ENCODE peak calls at places on chromosomes 11 and 22, in four cellular contexts. Z is neural progenitor cell, F is endodermal cell, Y is endothelial cell of umbilical vein. D is an unnamed sample.

GRCh38 chr11:33147559-33147958 is 13.7 kb downstream of the CSTF3 start:
- DNase-seq in F (no peak), Z (no peak), Y (no peak), D (no peak)

GRCh38 chr22:16932577-16932976 is 75.4 kb downstream of the GAB4 start:
- DNase-seq in F (peak; percentile 62), Y (no peak), Z (no peak), D (no peak)

GRCh38 chr11:44525473-44526252 is 39.8 kb upstream of the CD82 start:
- DNase-seq in Y (no peak), Z (no peak), F (no peak), D (no peak)

GRCh38 chr11:129905402-129905801 is 10.0 kb upstream of the NFRKB start:
- DNase-seq in Z (no peak), F (no peak), Y (no peak), D (no peak)

GRCh38 chr11:130405428-130405827 is 23.0 kb downstream of the ADAMTS8 start:
- DNase-seq in F (peak; percentile 42), Z (no peak), Y (no peak), D (no peak)

GRCh38 chr11:131703311-131703710 is 332.9 kb downstream of the NTM start:
- DNase-seq in Y (no peak), Z (no peak), F (no peak), D (no peak)

GRCh38 chr11:123505546-123506299 is 75.7 kb downstream of the GRAMD1B start:
- DNase-seq in Y (no peak), F (peak; percentile 88), Z (peak; percentile 78), D (no peak)

GRCh38 chr11:96228911-96229310 is 114.1 kb downstream of the MAML2 start:
- DNase-seq in F (no peak), Y (no peak), Z (no peak), D (no peak)

GRCh38 chr11:1109918-1110705 is 35.4 kb downstream of the MUC2 start:
- DNase-seq in Z (no peak), Y (no peak), F (no peak), D (no peak)

GRCh38 chr11:8699903-8700302 is 17.3 kb downstream of the RPL27A start:
- DNase-seq in Y (peak; percentile 34), Z (peak; percentile 15), F (peak; percentile 89), D (no peak)

GRCh38 chr11:119845756-119846155 is 116.8 kb upstream of the NECTIN1 start:
- DNase-seq in F (no peak), Z (no peak), Y (no peak), D (no peak)

GRCh38 chr11:78941226-78941851 is 366.7 kb upstream of the NARS2 start:
- DNase-seq in Y (no peak), Z (no peak), F (peak; percentile 75), D (peak; percentile 80)

GRCh38 chr11:12316432-12316831 is 60.9 kb upstream of the PARVA start:
- DNase-seq in F (no peak), Z (no peak), Y (no peak), D (no peak)

GRCh38 chr11:12324585-12324984 is 52.8 kb upstream of the PARVA start:
- DNase-seq in Z (no peak), Y (no peak), F (no peak), D (no peak)

GRCh38 chr11:12318791-12319733 is 58.3 kb upstream of the PARVA start:
- DNase-seq in Z (no peak), F (no peak), Y (no peak), D (no peak)

GRCh38 chr11:12319734-12320387 is 57.5 kb upstream of the PARVA start:
- DNase-seq in F (no peak), Y (no peak), Z (no peak), D (no peak)

GRCh38 chr11:12321217-12321937 is 56.0 kb upstream of the PARVA start:
- DNase-seq in F (no peak), Y (no peak), Z (no peak), D (no peak)
- H3K9me3 ChIP-seq in F (peaks cover 11% of the 10 kb centered on the region), Y (no peaks in the 10 kb centered on the region), Z (no peaks in the 10 kb centered on the region), D (no peaks in the 10 kb centered on the region)

GRCh38 chr11:10931761-10932700 is 74.2 kb upstream of the ZBED5 start:
- DNase-seq in F (no peak), Z (peak; percentile 17), Y (no peak), D (peak; percentile 79)

GRCh38 chr11:10933455-10934292 is 75.8 kb upstream of the ZBED5 start:
- DNase-seq in F (peak; percentile 96), Z (peak; percentile 95), Y (peak; percentile 94), D (peak; percentile 95)

GRCh38 chr11:10932976-10933375 is 75.1 kb upstream of the ZBED5 start:
- DNase-seq in F (no peak), Y (no peak), Z (peak; percentile 12), D (no peak)

GRCh38 chr11:10930224-10930960 is 72.5 kb upstream of the ZBED5 start:
- DNase-seq in Z (no peak), Y (peak; percentile 48), F (no peak), D (no peak)

GRCh38 chr11:10930961-10931760 is 73.3 kb upstream of the ZBED5 start:
- DNase-seq in Y (peak; percentile 80), Z (peak; percentile 86), F (peak; percentile 85), D (peak; percentile 85)
- H3K9ac ChIP-seq in Y (peak overlapping the region; percentile 71), Z (no peak overlapping the region), F (peak overlapping the region; percentile 30), D (peak overlapping the region; percentile 71)

DNA sequence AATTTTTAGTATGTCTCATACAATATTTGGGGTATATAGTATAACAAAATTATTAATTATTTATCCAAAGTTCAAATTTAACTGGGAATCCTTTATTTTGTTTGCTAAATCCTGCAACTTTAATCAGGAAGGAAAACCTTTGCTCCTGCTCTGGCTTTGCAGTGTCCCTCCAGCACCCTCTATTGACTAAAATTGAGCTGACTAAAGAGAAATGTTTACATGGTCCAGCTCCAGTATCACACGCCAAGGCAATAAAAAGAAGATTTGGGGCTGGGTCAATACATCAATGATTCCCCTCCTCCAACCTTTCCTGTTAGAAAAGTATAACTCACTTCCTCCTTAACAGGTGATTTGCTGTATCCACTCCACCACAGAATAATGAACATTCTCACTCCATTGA is 153.0 kb upstream of the LRRC4C start:
- DNase-seq in Y (no peak), F (no peak), Z (peak; percentile 3), D (no peak)
- TF ChIP-seq CTCF in Y (no peak), F (peak; percentile 69), Z (peak; percentile 44), D (no peak)

DNA sequence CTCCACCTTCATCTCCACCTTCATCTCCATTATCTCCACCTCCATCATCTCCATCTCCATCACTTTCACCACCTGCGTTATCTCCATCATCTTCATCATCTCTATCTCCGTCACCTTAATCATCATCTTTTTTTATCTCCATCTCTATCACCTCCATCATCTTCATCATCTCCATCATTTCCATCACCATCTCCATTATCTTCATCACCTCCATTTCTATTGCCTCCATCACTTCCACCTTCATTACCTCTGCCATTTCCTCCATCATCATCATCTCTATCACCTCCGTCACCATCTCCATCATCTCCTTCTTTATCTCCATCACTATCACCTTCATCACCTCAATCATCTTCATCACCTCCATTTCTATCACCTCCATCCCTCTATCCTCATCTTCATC is 573.5 kb downstream of the TBC1D22A start:
- DNase-seq in Y (no peak), F (no peak), Z (no peak), D (no peak)
- H3K9me3 ChIP-seq in Y (no peaks in the 10 kb centered on the region), F (peaks cover 66% of the 10 kb centered on the region), Z (peaks cover 25% of the 10 kb centered on the region), D (peaks cover 7% of the 10 kb centered on the region)

DNA sequence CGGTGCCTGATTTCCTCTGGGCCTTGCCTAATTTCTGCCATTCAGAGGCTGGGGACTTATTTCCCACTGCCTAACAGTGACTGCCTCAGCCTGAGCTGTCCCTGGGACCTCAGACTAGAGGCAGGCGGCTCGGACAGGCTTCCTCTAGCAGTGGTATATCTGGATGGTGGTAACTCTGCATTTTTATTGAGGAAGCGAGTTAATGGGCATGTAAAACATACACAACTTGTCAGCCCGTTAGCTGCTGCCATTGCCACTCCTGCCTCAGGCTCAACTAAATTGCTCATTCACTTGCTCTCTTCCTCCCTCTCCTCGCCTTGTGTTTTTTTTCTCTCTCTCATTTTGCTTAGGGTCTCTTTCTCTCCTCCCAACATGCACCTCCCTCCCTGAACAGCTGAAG is 561.6 kb downstream of the BUD13 start:
- DNase-seq in Z (no peak), F (no peak), Y (no peak), D (no peak)
- H3K9ac ChIP-seq in Z (no peak overlapping the region), F (no peak overlapping the region), Y (no peak overlapping the region), D (no peak overlapping the region)